ENCODE peak calls at places on chromosomes 1 and 21, in eight cellular contexts. P is suprapubic skin, W is trophoblast cell, K is Caco-2, D is cardiac muscle cell, B is GM12878, G is HCT116, M is NT2/D1. X is an unnamed sample.

GRCh38 chr1:155729031-155729898 is 40.4 kb downstream of the DAP3 start:
- DNase-seq in P (no peak), W (peak; percentile 82), K (peak; percentile 76), D (peak; percentile 81), B (no peak), G (peak; percentile 38), M (peak; percentile 61), X (peak; percentile 35)

GRCh38 chr1:223039990-223040389 is 103.1 kb downstream of the TLR5 start:
- DNase-seq in P (no peak), W (no peak), K (no peak), D (no peak), B (no peak), G (no peak), M (no peak), X (no peak)

GRCh38 chr1:54994355-54994990 is 4.3 kb upstream of the BSND start:
- DNase-seq in P (no peak), W (no peak), K (no peak), D (no peak), B (no peak), G (no peak), M (no peak), X (peak; percentile 3)

GRCh38 chr1:60129916-60130315 is 56.3 kb upstream of the C1orf87 start:
- DNase-seq in P (no peak), W (no peak), K (no peak), D (peak; percentile 6), B (no peak), G (no peak), M (no peak), X (no peak)

GRCh38 chr1:175373786-175374623 is 181.4 kb upstream of the KIAA0040 start:
- DNase-seq in P (no peak), W (no peak), K (peak; percentile 50), D (peak; percentile 38), B (no peak), G (peak; percentile 13), M (peak; percentile 76), X (peak; percentile 59)

GRCh38 chr21:43277481-43278351 is 108.9 kb downstream of the CRYAA start:
- DNase-seq in P (no peak), W (no peak), K (no peak), D (no peak), B (no peak), G (no peak), M (no peak), X (peak; percentile 61)

GRCh38 chr1:13541435-13542215 is 27.8 kb upstream of the LRRC38 start:
- DNase-seq in P (no peak), W (no peak), K (no peak), D (no peak), B (no peak), G (no peak), M (no peak), X (no peak)

GRCh38 chr1:226609836-226610455 is 61.4 kb downstream of the STUM start:
- DNase-seq in P (no peak), W (no peak), K (no peak), D (peak; percentile 68), B (no peak), G (no peak), M (no peak), X (peak; percentile 56)

GRCh38 chr1:232627645-232628334 is 2.1 kb downstream of the SIPA1L2 start:
- DNase-seq in P (no peak), W (no peak), K (no peak), D (peak; percentile 25), B (no peak), G (no peak), M (peak; percentile 47), X (no peak)

GRCh38 chr1:115282825-115283224 is 55.2 kb downstream of the NGF start:
- DNase-seq in P (no peak), W (no peak), K (no peak), D (peak; percentile 78), B (no peak), G (no peak), M (no peak), X (peak; percentile 92)

GRCh38 chr1:112603012-112603411 is 15.9 kb downstream of the ST7L start:
- DNase-seq in P (no peak), W (no peak), K (no peak), D (no peak), B (no peak), G (no peak), M (no peak), X (no peak)

GRCh38 chr1:2803086-2803930 is 1.8 kb upstream of the TTC34 start:
- DNase-seq in P (peak; percentile 52), W (no peak), K (no peak), D (no peak), B (no peak), G (no peak), M (no peak), X (peak; percentile 40)

GRCh38 chr1:27157194-27157593 is 2.3 kb upstream of the SLC9A1 start:
- DNase-seq in P (no peak), W (no peak), K (no peak), D (no peak), B (no peak), G (no peak), M (no peak), X (no peak)

GRCh38 chr1:245458761-245459174 is 304.0 kb downstream of the KIF26B start:
- DNase-seq in P (no peak), W (peak; percentile 67), K (no peak), D (peak; percentile 28), B (no peak), G (no peak), M (no peak), X (no peak)

GRCh38 chr1:210291088-210291487 is 37.6 kb upstream of the HHAT start:
- DNase-seq in P (no peak), W (no peak), K (no peak), D (peak; percentile 21), B (no peak), G (no peak), M (no peak), X (no peak)
- H3K27me3 ChIP-seq in P (no peaks in the 10 kb centered on the region), W (no peaks in the 10 kb centered on the region), K (no peaks in the 10 kb centered on the region), D (no peaks in the 10 kb centered on the region), B (peaks cover 6% of the 10 kb centered on the region), G (peaks cover 10% of the 10 kb centered on the region), M (peaks cover 28% of the 10 kb centered on the region), X (no peaks in the 10 kb centered on the region)

GRCh38 chr1:30753660-30754123 is 3.9 kb downstream of the LAPTM5 start:
- DNase-seq in P (no peak), W (no peak), K (no peak), D (no peak), B (no peak), G (no peak), M (no peak), X (no peak)
- H3K4me1 ChIP-seq in P (peaks cover 30% of the 10 kb centered on the region), W (peaks cover 18% of the 10 kb centered on the region), K (no peaks in the 10 kb centered on the region), D (no peaks in the 10 kb centered on the region), B (peaks cover 48% of the 10 kb centered on the region), G (peaks cover 13% of the 10 kb centered on the region), M (peaks cover 18% of the 10 kb centered on the region), X (no peaks in the 10 kb centered on the region)

GRCh38 chr21:45611296-45611695 is 32.2 kb upstream of the PCBP3 start:
- DNase-seq in P (no peak), W (no peak), K (peak; percentile 8), D (no peak), B (no peak), G (no peak), M (no peak), X (no peak)
- H3K27me3 ChIP-seq in P (peaks cover 93% of the 10 kb centered on the region), W (no peaks in the 10 kb centered on the region), K (no peaks in the 10 kb centered on the region), D (peaks cover 23% of the 10 kb centered on the region), B (no peaks in the 10 kb centered on the region), G (peaks cover 14% of the 10 kb centered on the region), M (peaks cover 19% of the 10 kb centered on the region), X (no peaks in the 10 kb centered on the region)

GRCh38 chr1:161933592-161934277 is 89.9 kb downstream of the OLFML2B start:
- DNase-seq in P (no peak), W (no peak), K (no peak), D (no peak), B (no peak), G (no peak), M (no peak), X (no peak)
- H3K4me1 ChIP-seq in P (no peaks in the 10 kb centered on the region), W (no peaks in the 10 kb centered on the region), K (no peaks in the 10 kb centered on the region), D (no peaks in the 10 kb centered on the region), B (peaks cover 17% of the 10 kb centered on the region), G (no peaks in the 10 kb centered on the region), M (no peaks in the 10 kb centered on the region), X (no peaks in the 10 kb centered on the region)

GRCh38 chr1:229376521-229376920 is 33.7 kb upstream of the CCSAP start:
- DNase-seq in P (no peak), W (no peak), K (no peak), D (no peak), B (no peak), G (no peak), M (no peak), X (no peak)
- H3K27me3 ChIP-seq in P (peaks cover 9% of the 10 kb centered on the region), W (no peaks in the 10 kb centered on the region), K (no peaks in the 10 kb centered on the region), D (no peaks in the 10 kb centered on the region), B (peaks cover 3% of the 10 kb centered on the region), G (no peaks in the 10 kb centered on the region), M (no peaks in the 10 kb centered on the region), X (no peaks in the 10 kb centered on the region)

X was measured in right cardiac atrium.